ENCODE peak calls at places on chromosomes 4 and X, in five cellular contexts. One of them, this sample, is unnamed.

GRCh38 chr4:46839128-46839527 is 69.9 kb downstream of the COX7B2 start:
- DNase-seq in H1: no peak
- DNase-seq in K562: no peak
- DNase-seq in GM23338: peak; percentile 61
- DNase-seq in GM12878: no peak
- DNase-seq in this sample: no peak

GRCh38 chr4:77044458-77045124 is 31.2 kb downstream of the CCNI start:
- DNase-seq in K562: peak; percentile 16
- DNase-seq in GM23338: peak; percentile 78
- DNase-seq in H1: no peak
- DNase-seq in GM12878: peak; percentile 8
- DNase-seq in this sample: peak; percentile 9

GRCh38 chrX:13007519-13008188 is 32.7 kb downstream of the TMSB4X start:
- DNase-seq in H1: no peak
- DNase-seq in GM12878: no peak
- DNase-seq in K562: no peak
- DNase-seq in GM23338: no peak
- DNase-seq in this sample: no peak

GRCh38 chrX:96685205-96686099 is 810 bp downstream of the DIAPH2 start:
- DNase-seq in K562: no peak
- DNase-seq in GM23338: peak; percentile 22
- DNase-seq in H1: peak; percentile 43
- DNase-seq in GM12878: no peak
- DNase-seq in this sample: peak; percentile 7

GRCh38 chrX:106932492-106932923 is 12.3 kb downstream of the CLDN2 start:
- DNase-seq in K562: no peak
- DNase-seq in GM12878: no peak
- DNase-seq in H1: no peak
- DNase-seq in GM23338: no peak
- DNase-seq in this sample: peak; percentile 78

GRCh38 chr4:74675673-74676279 is 118.5 kb downstream of the BTC start:
- DNase-seq in GM12878: no peak
- DNase-seq in H1: no peak
- DNase-seq in K562: peak; percentile 39
- DNase-seq in GM23338: peak; percentile 72
- DNase-seq in this sample: peak; percentile 61

GRCh38 chr4:25949166-25949748 is 35.2 kb downstream of the SMIM20 start:
- DNase-seq in GM12878: no peak
- DNase-seq in GM23338: peak; percentile 91
- DNase-seq in K562: no peak
- DNase-seq in H1: no peak
- DNase-seq in this sample: peak; percentile 91

GRCh38 chr4:19850909-19851308 is 400.8 kb upstream of the SLIT2 start:
- DNase-seq in GM12878: no peak
- DNase-seq in GM23338: no peak
- DNase-seq in K562: no peak
- DNase-seq in H1: no peak
- DNase-seq in this sample: no peak

GRCh38 chr4:123381996-123382395 is 14.6 kb upstream of the SPRY1 start:
- DNase-seq in GM23338: peak; percentile 34
- DNase-seq in H1: no peak
- DNase-seq in GM12878: no peak
- DNase-seq in K562: no peak
- DNase-seq in this sample: no peak

GRCh38 chr4:159015862-159016261 is 87.0 kb upstream of the RAPGEF2 start:
- DNase-seq in H1: no peak
- DNase-seq in GM12878: no peak
- DNase-seq in K562: peak; percentile 45
- DNase-seq in GM23338: no peak
- DNase-seq in this sample: no peak

GRCh38 chrX:114584434-114584943 is 603 bp downstream of the HTR2C start:
- DNase-seq in GM23338: peak; percentile 63
- DNase-seq in H1: peak; percentile 63
- DNase-seq in K562: no peak
- DNase-seq in GM12878: no peak
- DNase-seq in this sample: no peak

GRCh38 chr4:20645231-20645630 is 55.0 kb upstream of the PACRGL start:
- DNase-seq in H1: no peak
- DNase-seq in GM23338: no peak
- DNase-seq in GM12878: no peak
- DNase-seq in K562: no peak
- DNase-seq in this sample: no peak

GRCh38 chr4:113406723-113407016 is 354.9 kb downstream of the CAMK2D start:
- DNase-seq in K562: no peak
- DNase-seq in H1: no peak
- DNase-seq in GM23338: no peak
- DNase-seq in GM12878: no peak
- DNase-seq in this sample: no peak

GRCh38 chr4:53682196-53682595 is 90.9 kb upstream of the LNX1 start:
- DNase-seq in GM12878: no peak
- DNase-seq in H1: no peak
- DNase-seq in GM23338: no peak
- DNase-seq in K562: no peak
- DNase-seq in this sample: no peak

GRCh38 chr4:74038161-74039064 is at the start of gene CXCL3:
- DNase-seq in K562: peak; percentile 82
- DNase-seq in H1: peak; percentile 88
- DNase-seq in GM23338: peak; percentile 87
- DNase-seq in GM12878: no peak
- DNase-seq in this sample: no peak

GRCh38 chr4:184265566-184266351 is 48.1 kb upstream of the ENPP6 start:
- DNase-seq in GM23338: no peak
- DNase-seq in GM12878: no peak
- DNase-seq in H1: peak; percentile 40
- DNase-seq in K562: peak; percentile 37
- DNase-seq in this sample: no peak

GRCh38 chr4:110196871-110197420 is 1.5 kb downstream of the ELOVL6 start:
- DNase-seq in GM23338: peak; percentile 79
- DNase-seq in GM12878: no peak
- DNase-seq in H1: peak; percentile 78
- DNase-seq in K562: no peak
- DNase-seq in this sample: no peak

GRCh38 chr4:183471960-183472708 is 27.7 kb downstream of the CDKN2AIP start:
- DNase-seq in K562: peak; percentile 76
- DNase-seq in GM12878: peak; percentile 8
- DNase-seq in GM23338: peak; percentile 94
- DNase-seq in H1: peak; percentile 94
- DNase-seq in this sample: peak; percentile 50

GRCh38 chr4:121155893-121156292 is 8.2 kb downstream of the TNIP3 start:
- DNase-seq in GM23338: no peak
- DNase-seq in K562: no peak
- DNase-seq in H1: no peak
- DNase-seq in GM12878: no peak
- DNase-seq in this sample: no peak

GRCh38 chr4:16253127-16253960 is 27.1 kb upstream of the TAPT1 start:
- DNase-seq in H1: no peak
- DNase-seq in GM23338: no peak
- DNase-seq in GM12878: no peak
- DNase-seq in K562: no peak
- DNase-seq in this sample: peak; percentile 71

GRCh38 chr4:7108660-7109059 is 40.8 kb upstream of the GRPEL1 start:
- DNase-seq in GM12878: no peak
- DNase-seq in K562: no peak
- DNase-seq in GM23338: no peak
- DNase-seq in H1: no peak
- DNase-seq in this sample: no peak

GRCh38 chr4:165814256-165815010 is 58.6 kb upstream of the TLL1 start:
- DNase-seq in H1: no peak
- DNase-seq in GM23338: no peak
- DNase-seq in K562: no peak
- DNase-seq in GM12878: no peak
- DNase-seq in this sample: no peak

GRCh38 chr4:154329939-154330338 is 161.7 kb downstream of the DCHS2 start:
- DNase-seq in H1: no peak
- DNase-seq in GM12878: no peak
- DNase-seq in GM23338: no peak
- DNase-seq in K562: no peak
- DNase-seq in this sample: no peak

GRCh38 chr4:98828801-98829200 is 100.1 kb downstream of the EIF4E start:
- DNase-seq in GM23338: peak; percentile 59
- DNase-seq in K562: no peak
- DNase-seq in GM12878: no peak
- DNase-seq in H1: peak; percentile 51
- DNase-seq in this sample: peak; percentile 3

DNA sequence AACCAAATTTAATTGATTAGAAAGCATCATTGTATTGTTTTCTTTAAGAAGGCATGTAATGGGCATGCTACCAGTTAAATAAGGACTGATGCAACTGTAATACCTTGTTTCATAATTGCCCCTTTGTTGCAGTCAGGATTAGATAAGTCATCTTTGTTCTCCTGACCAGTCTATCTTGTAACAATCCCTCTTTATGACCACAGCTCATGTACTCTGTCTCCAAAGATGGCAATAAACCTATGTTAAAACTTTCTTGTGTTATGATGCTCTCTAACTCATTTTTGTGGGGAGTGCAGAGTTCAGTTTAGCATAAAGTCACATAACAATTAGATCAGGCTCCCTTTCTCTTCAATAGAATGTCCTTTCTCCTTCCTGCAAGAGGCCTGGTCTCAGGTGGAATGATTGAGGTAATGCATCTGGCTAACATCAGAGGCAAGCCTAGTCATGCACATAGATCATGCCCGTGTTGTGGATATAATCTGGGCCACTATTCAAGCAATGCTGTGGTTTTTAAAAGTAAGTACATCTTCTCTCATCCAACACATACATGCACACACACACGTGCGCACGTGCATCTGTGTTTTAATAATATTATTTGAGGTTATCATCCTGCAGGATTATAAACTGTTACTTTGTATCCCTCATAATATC is 45.6 kb downstream of the TMEM154 start:
- DNase-seq in H1: no peak
- DNase-seq in GM12878: no peak
- DNase-seq in K562: no peak
- DNase-seq in GM23338: no peak
- DNase-seq in this sample: peak; percentile 65
- TF ChIP-seq CREB1 in H1: no peak
- TF ChIP-seq CREB1 in GM12878: no peak
- TF ChIP-seq CREB1 in K562: no peak
- TF ChIP-seq CREB1 in GM23338: no peak
- TF ChIP-seq CREB1 in this sample: no peak

GRCh38 chr4:3443750-3444309 is 2.1 kb downstream of the HGFAC start:
- DNase-seq in GM23338: no peak
- DNase-seq in GM12878: no peak
- DNase-seq in K562: no peak
- DNase-seq in H1: no peak
- DNase-seq in this sample: no peak

GRCh38 chr4:3442959-3443749 is 1.4 kb downstream of the HGFAC start:
- DNase-seq in GM12878: no peak
- DNase-seq in H1: peak; percentile 93
- DNase-seq in K562: peak; percentile 87
- DNase-seq in GM23338: peak; percentile 64
- DNase-seq in this sample: peak; percentile 39

GRCh38 chr4:3441501-3442459 is at the start of gene HGFAC:
- DNase-seq in H1: no peak
- DNase-seq in GM12878: no peak
- DNase-seq in GM23338: no peak
- DNase-seq in K562: no peak
- DNase-seq in this sample: peak; percentile 52

GRCh38 chr4:3440979-3441500 is 728 bp upstream of the HGFAC start:
- DNase-seq in H1: no peak
- DNase-seq in GM23338: no peak
- DNase-seq in GM12878: no peak
- DNase-seq in K562: no peak
- DNase-seq in this sample: no peak

DNA sequence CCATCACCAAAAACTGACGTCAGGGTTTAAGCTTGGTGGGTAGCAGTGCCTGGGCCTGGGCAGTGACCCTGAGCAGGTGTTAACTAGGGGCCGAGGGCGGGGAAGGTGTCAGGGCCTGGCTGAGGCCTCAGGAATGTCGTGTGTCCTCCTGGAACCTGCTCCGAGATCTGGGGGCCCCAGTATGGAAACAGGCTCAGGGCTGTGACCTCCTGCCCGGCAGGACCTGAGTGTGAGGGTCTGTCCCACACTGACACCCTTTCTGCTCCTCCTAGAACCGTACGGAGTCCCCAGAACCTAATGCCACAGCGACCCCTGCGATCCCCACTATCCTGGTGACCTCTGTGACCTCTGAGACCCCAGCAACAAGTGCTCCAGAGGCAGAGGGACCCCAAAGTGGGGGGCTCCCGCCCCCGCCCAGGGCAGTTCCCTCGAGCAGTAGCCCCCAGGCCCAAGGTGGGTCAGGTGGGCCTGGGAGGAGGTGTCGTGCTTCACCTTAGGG is 741 bp downstream of the HGFAC start:
- DNase-seq in K562: no peak
- DNase-seq in GM23338: no peak
- DNase-seq in GM12878: no peak
- DNase-seq in H1: no peak
- DNase-seq in this sample: peak; percentile 58
- H3K27ac ChIP-seq in K562: no peak overlapping the region
- H3K27ac ChIP-seq in GM23338: no peak overlapping the region
- H3K27ac ChIP-seq in GM12878: no peak overlapping the region
- H3K27ac ChIP-seq in H1: no peak overlapping the region
- H3K27ac ChIP-seq in this sample: peak overlapping the region; percentile 89

GRCh38 chr4:139609647-139610046 is 53.6 kb upstream of the SETD7 start:
- DNase-seq in K562: no peak
- DNase-seq in GM12878: no peak
- DNase-seq in H1: no peak
- DNase-seq in GM23338: no peak
- DNase-seq in this sample: no peak
- TF ChIP-seq CREB1 in K562: no peak
- TF ChIP-seq CREB1 in GM12878: no peak
- TF ChIP-seq CREB1 in H1: no peak
- TF ChIP-seq CREB1 in GM23338: no peak
- TF ChIP-seq CREB1 in this sample: no peak

GRCh38 chr4:72899214-72899613 is 170.3 kb downstream of the COX18 start:
- DNase-seq in K562: no peak
- DNase-seq in GM23338: peak; percentile 58
- DNase-seq in GM12878: no peak
- DNase-seq in H1: no peak
- DNase-seq in this sample: peak; percentile 67

GRCh38 chr4:72893354-72894066 is 176.0 kb downstream of the COX18 start:
- DNase-seq in GM12878: no peak
- DNase-seq in H1: no peak
- DNase-seq in K562: no peak
- DNase-seq in GM23338: no peak
- DNase-seq in this sample: no peak

GRCh38 chr4:72896515-72896914 is 173.0 kb downstream of the COX18 start:
- DNase-seq in GM23338: peak; percentile 3
- DNase-seq in K562: no peak
- DNase-seq in GM12878: no peak
- DNase-seq in H1: no peak
- DNase-seq in this sample: peak; percentile 50

GRCh38 chr4:72899621-72900020 is 169.9 kb downstream of the COX18 start:
- DNase-seq in GM12878: no peak
- DNase-seq in H1: no peak
- DNase-seq in GM23338: peak; percentile 7
- DNase-seq in K562: no peak
- DNase-seq in this sample: no peak

DNA sequence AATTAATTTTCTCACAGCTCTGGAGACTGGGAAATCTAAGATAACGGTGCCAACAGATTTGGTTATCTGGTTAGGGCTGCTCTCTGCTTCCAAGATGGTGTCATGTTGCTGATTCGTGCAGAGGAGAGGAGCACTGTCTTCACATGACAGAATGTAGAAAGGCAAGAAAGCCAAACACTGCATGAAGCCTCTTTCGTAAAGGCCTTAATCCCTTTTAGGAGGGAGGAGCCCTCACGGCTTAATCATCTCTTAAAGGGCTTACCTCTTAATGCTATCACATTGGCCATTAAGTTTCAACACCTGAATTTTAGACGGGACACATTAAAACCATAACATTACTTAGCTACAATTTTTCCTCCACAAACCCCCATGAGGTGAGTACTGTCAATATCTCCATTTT is 174.1 kb downstream of the COX18 start:
- DNase-seq in K562: no peak
- DNase-seq in GM12878: no peak
- DNase-seq in H1: no peak
- DNase-seq in GM23338: peak; percentile 18
- DNase-seq in this sample: no peak
- H3K27ac ChIP-seq in K562: no peak overlapping the region
- H3K27ac ChIP-seq in GM12878: no peak overlapping the region
- H3K27ac ChIP-seq in H1: no peak overlapping the region
- H3K27ac ChIP-seq in GM23338: no peak overlapping the region
- H3K27ac ChIP-seq in this sample: no peak overlapping the region

This sample was measured in HepG2.